ENCODE peak calls at places on chromosomes 2 and 18, in seven cellular contexts. O is RWPE2, E is GM23338, R is GM12865, V is endothelial cell of umbilical vein, C is cardiac fibroblast, Q is transverse colon. D is an unnamed sample.
A peak's percentile ranks its signal among the peaks of the same experiment; 100 is the strongest.

GRCh38 chr2:218883491-218884490 is 3.1 kb downstream of the WNT10A start:
- DNase-seq in O (no peak), E (peak; percentile 60), R (no peak), V (no peak), C (no peak), Q (peak; percentile 44), D (peak; percentile 73)

GRCh38 chr18:2704541-2704940 is 49.0 kb downstream of the SMCHD1 start:
- DNase-seq in O (no peak), E (no peak), R (no peak), V (no peak), C (no peak), Q (no peak), D (no peak)

GRCh38 chr2:160427629-160428424 is 65.8 kb downstream of the RBMS1 start:
- DNase-seq in O (no peak), E (no peak), R (peak; percentile 50), V (peak; percentile 57), C (peak; percentile 92), Q (peak; percentile 29), D (no peak)

GRCh38 chr2:112713926-112714325 is 6.9 kb upstream of the NT5DC4 start:
- DNase-seq in O (no peak), E (no peak), R (no peak), V (no peak), C (no peak), Q (no peak), D (no peak)

GRCh38 chr2:152600051-152600657 is 117.1 kb downstream of the PRPF40A start:
- DNase-seq in O (no peak), E (no peak), R (no peak), V (no peak), C (no peak), Q (no peak), D (no peak)

GRCh38 chr2:161370981-161371380 is 45.1 kb upstream of the TBR1 start:
- DNase-seq in O (no peak), E (no peak), R (no peak), V (no peak), C (no peak), Q (no peak), D (no peak)

GRCh38 chr2:197229509-197230458 is 80.8 kb downstream of the ANKRD44 start:
- DNase-seq in O (no peak), E (no peak), R (no peak), V (no peak), C (peak; percentile 31), Q (no peak), D (no peak)

GRCh38 chr2:85266424-85267041 is 61.3 kb downstream of the TGOLN2 start:
- DNase-seq in O (no peak), E (peak; percentile 94), R (peak; percentile 75), V (peak; percentile 25), C (peak; percentile 68), Q (peak; percentile 87), D (peak; percentile 79)

GRCh38 chr2:238344517-238344916 is 24.2 kb downstream of the TRAF3IP1 start:
- DNase-seq in O (no peak), E (no peak), R (no peak), V (no peak), C (no peak), Q (no peak), D (no peak)

GRCh38 chr2:232482301-232483238 is 5.1 kb downstream of the ECEL1 start:
- DNase-seq in O (peak; percentile 54), E (no peak), R (no peak), V (no peak), C (no peak), Q (no peak), D (peak; percentile 79)

GRCh38 chr2:230658877-230659652 is 53.6 kb upstream of the CAB39 start:
- DNase-seq in O (no peak), E (no peak), R (peak; percentile 89), V (no peak), C (no peak), Q (no peak), D (no peak)

GRCh38 chr2:184596819-184597411 is 1.4 kb upstream of the ZNF804A start:
- DNase-seq in O (no peak), E (peak; percentile 48), R (no peak), V (peak; percentile 54), C (peak; percentile 23), Q (no peak), D (no peak)

GRCh38 chr2:161165811-161166210 is 5.6 kb downstream of the TANK start:
- DNase-seq in O (no peak), E (no peak), R (peak; percentile 74), V (no peak), C (no peak), Q (no peak), D (no peak)

GRCh38 chr2:33488178-33488690 is 11.8 kb downstream of the RASGRP3 start:
- DNase-seq in O (no peak), E (no peak), R (peak; percentile 73), V (no peak), C (no peak), Q (no peak), D (no peak)

GRCh38 chr2:165959371-165959770 is 5.8 kb upstream of the TTC21B start:
- DNase-seq in O (no peak), E (no peak), R (no peak), V (no peak), C (no peak), Q (no peak), D (no peak)

GRCh38 chr2:222440670-222441422 is 16.5 kb downstream of the SGPP2 start:
- DNase-seq in O (no peak), E (no peak), R (no peak), V (peak; percentile 9), C (peak; percentile 74), Q (no peak), D (no peak)

GRCh38 chr2:108632332-108632712 is 87.0 kb upstream of the RANBP2 start:
- DNase-seq in O (no peak), E (no peak), R (no peak), V (no peak), C (no peak), Q (no peak), D (no peak)

GRCh38 chr2:77937366-77937765 is 415.2 kb upstream of the LRRTM4 start:
- DNase-seq in O (no peak), E (no peak), R (no peak), V (no peak), C (no peak), Q (no peak), D (no peak)

GRCh38 chr2:38443021-38443541 is 66.0 kb upstream of the ATL2 start:
- DNase-seq in O (no peak), E (no peak), R (no peak), V (no peak), C (peak; percentile 81), Q (no peak), D (no peak)

GRCh38 chr18:3524706-3525105 is 74.7 kb downstream of the TGIF1 start:
- DNase-seq in O (no peak), E (no peak), R (no peak), V (no peak), C (no peak), Q (no peak), D (no peak)

GRCh38 chr18:27901424-27902226 is 275.3 kb downstream of the CDH2 start:
- DNase-seq in O (no peak), E (no peak), R (no peak), V (no peak), C (no peak), Q (no peak), D (no peak)

GRCh38 chr2:144234115-144234772 is 285.7 kb downstream of the ZEB2 start:
- DNase-seq in O (no peak), E (no peak), R (no peak), V (no peak), C (no peak), Q (no peak), D (no peak)

GRCh38 chr18:13635046-13635445 is 91.3 kb downstream of the FAM210A start:
- DNase-seq in O (no peak), E (no peak), R (no peak), V (no peak), C (no peak), Q (no peak), D (no peak)

DNA sequence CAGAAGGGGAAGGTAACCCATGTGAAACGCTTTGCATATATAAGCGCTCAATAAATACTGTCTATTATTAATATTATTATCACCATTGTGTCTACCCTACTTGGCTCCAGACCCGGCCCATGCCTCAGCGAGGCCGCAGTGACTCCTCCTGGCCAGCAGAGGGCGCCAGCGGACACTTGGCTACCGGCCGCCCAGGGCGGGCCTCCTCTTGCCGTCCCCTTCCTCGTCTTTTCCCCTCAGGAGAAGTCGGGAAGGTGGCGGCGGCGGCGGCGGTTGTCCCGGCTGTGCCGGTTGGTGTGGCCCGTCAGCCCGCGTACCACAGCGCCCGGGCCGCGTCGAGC is at the start of gene AGFG1:
- DNase-seq in O (peak; percentile 75), E (peak; percentile 83), R (peak; percentile 84), V (peak; percentile 85), C (peak; percentile 82), Q (peak; percentile 88), D (peak; percentile 94)
- TF ChIP-seq CTCF in O (peak; percentile 96), E (peak; percentile 88), R (peak; percentile 94), V (peak; percentile 99), C (peak; percentile 98), Q (peak; percentile 99), D (peak; percentile 97)

DNA sequence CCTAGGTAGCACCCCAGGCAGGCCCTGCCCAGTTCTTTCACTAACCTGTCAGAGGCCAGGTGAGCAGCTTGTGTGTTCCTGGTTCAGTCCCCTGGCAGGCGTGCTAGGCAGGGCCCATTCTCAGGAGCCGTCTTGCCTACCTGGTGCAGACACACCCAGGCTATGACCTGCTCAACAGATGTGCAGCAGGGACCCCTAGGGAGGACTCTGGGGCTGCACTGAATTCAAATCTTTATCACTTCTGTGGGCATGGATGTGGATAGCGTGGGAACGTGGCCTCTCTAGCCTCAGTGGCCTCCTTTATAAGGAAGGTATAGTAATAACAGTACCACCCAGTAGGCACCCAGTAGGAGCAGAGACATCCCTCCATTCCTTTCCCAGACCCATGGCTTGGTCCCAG is 48.4 kb downstream of the PLEKHB2 start:
- DNase-seq in O (no peak), E (no peak), R (no peak), V (no peak), C (no peak), Q (no peak), D (no peak)
- TF ChIP-seq CTCF in O (no peak), E (no peak), R (no peak), V (no peak), C (no peak), Q (no peak), D (no peak)

GRCh38 chr2:239376351-239376750 is 24.5 kb downstream of the HDAC4 start:
- DNase-seq in O (peak; percentile 55), E (no peak), R (no peak), V (no peak), C (no peak), Q (no peak), D (peak; percentile 89)

GRCh38 chr2:239377591-239377990 is 23.2 kb downstream of the HDAC4 start:
- DNase-seq in O (peak; percentile 38), E (no peak), R (no peak), V (no peak), C (no peak), Q (no peak), D (peak; percentile 72)

GRCh38 chr2:239376942-239377531 is 23.8 kb downstream of the HDAC4 start:
- DNase-seq in O (peak; percentile 49), E (no peak), R (no peak), V (no peak), C (no peak), Q (no peak), D (peak; percentile 75)

GRCh38 chr2:239374896-239375277 is 25.9 kb downstream of the HDAC4 start:
- DNase-seq in O (peak; percentile 49), E (peak; percentile 0), R (no peak), V (no peak), C (no peak), Q (no peak), D (peak; percentile 90)

GRCh38 chr2:239375278-239376061 is 25.4 kb downstream of the HDAC4 start:
- DNase-seq in O (peak; percentile 55), E (peak; percentile 30), R (no peak), V (no peak), C (no peak), Q (no peak), D (peak; percentile 64)
- TF ChIP-seq CTCF in O (no peak), E (no peak), R (no peak), V (no peak), C (no peak), Q (no peak), D (peak; percentile 25)

GRCh38 chr2:181953773-181954537 is 31.7 kb upstream of the PPP1R1C start:
- DNase-seq in O (no peak), E (peak; percentile 95), R (peak; percentile 75), V (peak; percentile 81), C (peak; percentile 72), Q (peak; percentile 75), D (no peak)
- TF ChIP-seq CTCF in O (peak; percentile 50), E (peak; percentile 81), R (peak; percentile 71), V (peak; percentile 47), C (peak; percentile 66), Q (peak; percentile 68), D (peak; percentile 81)